ENCODE peak calls at places on chromosomes 3 and 15, in eight cellular contexts. E is EL; H is activated CD4-positive, alpha-beta T cell treated with anti-CD3 and anti-CD28 coated beads, Interleukin-2, amount 10 ng/mL, durations not matched to agents 7 days and 5 days; M is stimulated activated CD4-positive, alpha-beta T cell treated with anti-CD3 and anti-CD28 coated beads, Interleukin-4, amount 100 ng/mL, for 1 hour; P is NCI-H82; Z is fibroblast of the aortic adventitia; I is stimulated activated CD8-positive, alpha-beta memory T cell treated with anti-CD3 and anti-CD28 coated beads, Interleukin-4, amount 100 ng/mL, for 1 hour; G is fibroblast of the conjunctiva. N is an unnamed sample.

GRCh38 chr15:82810061-82810862 is 834 bp downstream of the WHAMM start:
- DNase-seq in E (peak), H (peak), M (peak), P (peak), Z (peak), I (no peak), G (no peak), N (no peak)

GRCh38 chr15:40008061-40008460 is 30.9 kb downstream of the SRP14 start:
- DNase-seq in E (no peak), H (no peak), M (no peak), P (no peak), Z (no peak), I (no peak), G (no peak), N (no peak)

GRCh38 chr3:14262212-14262611 is 83.6 kb downstream of the LSM3 start:
- DNase-seq in E (no peak), H (no peak), M (no peak), P (peak), Z (no peak), I (no peak), G (no peak), N (no peak)

GRCh38 chr3:125317761-125318496 is 57.2 kb downstream of the ZNF148 start:
- DNase-seq in E (no peak), H (no peak), M (no peak), P (no peak), Z (peak), I (no peak), G (no peak), N (no peak)

GRCh38 chr15:75661041-75661778 is 13.5 kb downstream of the SNX33 start:
- DNase-seq in E (peak), H (no peak), M (no peak), P (no peak), Z (peak), I (no peak), G (peak), N (no peak)

GRCh38 chr3:40602778-40603385 is 78.1 kb downstream of the ZNF621 start:
- DNase-seq in E (no peak), H (no peak), M (no peak), P (no peak), Z (peak), I (no peak), G (no peak), N (no peak)

GRCh38 chr3:186418601-186419238 is 56.7 kb upstream of the DGKG start:
- DNase-seq in E (no peak), H (no peak), M (no peak), P (peak), Z (no peak), I (no peak), G (no peak), N (no peak)

GRCh38 chr3:29226709-29227108 is 54.2 kb upstream of the RBMS3 start:
- DNase-seq in E (no peak), H (no peak), M (no peak), P (no peak), Z (peak), I (no peak), G (no peak), N (no peak)

GRCh38 chr3:25532763-25533162 is 104.7 kb downstream of the RARB start:
- DNase-seq in E (peak), H (peak), M (peak), P (peak), Z (no peak), I (no peak), G (no peak), N (no peak)

GRCh38 chr3:45861043-45861846 is 19.3 kb upstream of the LZTFL1 start:
- DNase-seq in E (no peak), H (no peak), M (no peak), P (no peak), Z (no peak), I (no peak), G (no peak), N (no peak)

GRCh38 chr3:25843332-25843731 is 53.4 kb downstream of the OXSM start:
- DNase-seq in E (no peak), H (no peak), M (no peak), P (no peak), Z (peak), I (no peak), G (no peak), N (no peak)

GRCh38 chr15:40110866-40111550 is 2.3 kb upstream of the BMF start:
- DNase-seq in E (no peak), H (no peak), M (no peak), P (no peak), Z (no peak), I (no peak), G (no peak), N (no peak)

GRCh38 chr3:64244011-64244942 is 19.0 kb upstream of the PRICKLE2 start:
- DNase-seq in E (peak), H (no peak), M (no peak), P (peak), Z (no peak), I (no peak), G (no peak), N (no peak)

GRCh38 chr15:92112180-92112579 is 258.7 kb downstream of the SLCO3A1 start:
- DNase-seq in E (no peak), H (no peak), M (no peak), P (no peak), Z (peak), I (no peak), G (no peak), N (no peak)

GRCh38 chr3:42653560-42654330 is at the start of gene ZBTB47:
- DNase-seq in E (peak), H (no peak), M (no peak), P (peak), Z (peak), I (no peak), G (no peak), N (no peak)

GRCh38 chr3:14867936-14868570 is 49.3 kb downstream of the FGD5 start:
- DNase-seq in E (no peak), H (no peak), M (no peak), P (no peak), Z (no peak), I (no peak), G (no peak), N (no peak)

GRCh38 chr3:195769551-195769950 is 42.2 kb downstream of the MUC4 start:
- DNase-seq in E (no peak), H (no peak), M (no peak), P (no peak), Z (no peak), I (no peak), G (no peak), N (no peak)

GRCh38 chr15:73927476-73928240 is 1.4 kb downstream of the LOXL1 start:
- DNase-seq in E (peak), H (peak), M (peak), P (peak), Z (peak), I (peak), G (no peak), N (no peak)

GRCh38 chr3:183430325-183430957 is 2.0 kb upstream of the MCF2L2 start:
- DNase-seq in E (no peak), H (peak), M (no peak), P (peak), Z (no peak), I (no peak), G (no peak), N (no peak)

GRCh38 chr3:94064243-94064642 is 1.4 kb downstream of the NSUN3 start:
- DNase-seq in E (no peak), H (no peak), M (no peak), P (no peak), Z (peak), I (no peak), G (no peak), N (no peak)

GRCh38 chr15:71559098-71559497 is 251.3 kb upstream of the NR2E3 start:
- DNase-seq in E (peak), H (no peak), M (no peak), P (no peak), Z (peak), I (no peak), G (no peak), N (no peak)

GRCh38 chr15:77060560-77060959 is 10.3 kb downstream of the TSPAN3 start:
- DNase-seq in E (no peak), H (no peak), M (no peak), P (peak), Z (peak), I (no peak), G (peak), N (no peak)

GRCh38 chr15:43440721-43441281 is 52.2 kb downstream of the TP53BP1 start:
- DNase-seq in E (peak), H (peak), M (peak), P (peak), Z (peak), I (no peak), G (peak), N (no peak)

GRCh38 chr3:127951276-127951675 is 36.2 kb downstream of the KBTBD12 start:
- DNase-seq in E (peak), H (no peak), M (no peak), P (no peak), Z (peak), I (no peak), G (peak), N (no peak)

GRCh38 chr15:62494144-62494543 is 329.1 kb upstream of the C2CD4B start:
- DNase-seq in E (no peak), H (no peak), M (no peak), P (peak), Z (no peak), I (no peak), G (no peak), N (no peak)

GRCh38 chr15:77115179-77115578 is 44.3 kb upstream of the TSPAN3 start:
- DNase-seq in E (no peak), H (no peak), M (no peak), P (no peak), Z (no peak), I (no peak), G (no peak), N (no peak)

GRCh38 chr3:187958432-187959003 is 195.4 kb upstream of the LPP start:
- DNase-seq in E (no peak), H (peak), M (peak), P (no peak), Z (no peak), I (peak), G (no peak), N (no peak)

GRCh38 chr15:59812889-59813288 is 123.8 kb upstream of the BNIP2 start:
- DNase-seq in E (no peak), H (no peak), M (no peak), P (peak), Z (no peak), I (no peak), G (no peak), N (no peak)

GRCh38 chr15:59299919-59300617 is 72.6 kb downstream of the MYO1E start:
- DNase-seq in E (peak), H (peak), M (peak), P (no peak), Z (peak), I (peak), G (peak), N (no peak)

GRCh38 chr3:86173401-86173800 is 817.5 kb downstream of the VGLL3 start:
- DNase-seq in E (no peak), H (no peak), M (no peak), P (no peak), Z (no peak), I (no peak), G (no peak), N (no peak)

GRCh38 chr3:61594978-61595687 is 33.8 kb downstream of the PTPRG start:
- DNase-seq in E (peak), H (no peak), M (no peak), P (no peak), Z (no peak), I (no peak), G (no peak), N (no peak)

GRCh38 chr15:63668601-63669000 is 71.4 kb downstream of the FBXL22 start:
- DNase-seq in E (no peak), H (no peak), M (no peak), P (no peak), Z (no peak), I (no peak), G (no peak), N (no peak)

GRCh38 chr3:65851827-65852226 is 186.9 kb downstream of the MAGI1 start:
- DNase-seq in E (peak), H (no peak), M (no peak), P (no peak), Z (peak), I (no peak), G (peak), N (no peak)

GRCh38 chr3:76789262-76789661 is 250.6 kb upstream of the ROBO2 start:
- DNase-seq in E (no peak), H (no peak), M (no peak), P (no peak), Z (no peak), I (no peak), G (no peak), N (no peak)

GRCh38 chr3:152047465-152047864 is 174.0 kb downstream of the SUCNR1 start:
- DNase-seq in E (no peak), H (no peak), M (no peak), P (no peak), Z (peak), I (no peak), G (no peak), N (no peak)

GRCh38 chr3:159832024-159832423 is 156.6 kb upstream of the IL12A start:
- DNase-seq in E (no peak), H (no peak), M (no peak), P (no peak), Z (no peak), I (no peak), G (no peak), N (no peak)

GRCh38 chr3:161475905-161476304 is 20.7 kb upstream of the OTOL1 start:
- DNase-seq in E (peak), H (no peak), M (no peak), P (no peak), Z (no peak), I (no peak), G (peak), N (no peak)

GRCh38 chr3:182965861-182966366 is 14.4 kb downstream of the DCUN1D1 start:
- DNase-seq in E (no peak), H (no peak), M (no peak), P (peak), Z (no peak), I (no peak), G (no peak), N (no peak)

GRCh38 chr3:155321418-155321817 is 27.9 kb upstream of the STRIT1 start:
- DNase-seq in E (no peak), H (no peak), M (no peak), P (no peak), Z (peak), I (no peak), G (no peak), N (no peak)

N was measured in cortex of kidney.